ENCODE peak calls at places on chromosomes 12 and 14, in five cellular contexts. One of them, this sample, is unnamed.
A peak's percentile ranks its signal among the peaks of the same experiment; 100 is the strongest.

GRCh38 chr12:18799561-18799960 is 61.6 kb downstream of the CAPZA3 start:
- DNase-seq in sciatic nerve: no peak
- DNase-seq in nucleus accumbens: no peak
- DNase-seq in adrenal gland: no peak
- DNase-seq in iPS DF 6.9: no peak
- DNase-seq in this sample: no peak

GRCh38 chr12:110537605-110538409 is 35.7 kb downstream of the RAD9B start:
- DNase-seq in sciatic nerve: no peak
- DNase-seq in nucleus accumbens: no peak
- DNase-seq in adrenal gland: peak; percentile 80
- DNase-seq in iPS DF 6.9: no peak
- DNase-seq in this sample: no peak

GRCh38 chr14:96104469-96105057 is 65.4 kb downstream of the C14orf132 start:
- DNase-seq in sciatic nerve: peak; percentile 93
- DNase-seq in nucleus accumbens: no peak
- DNase-seq in adrenal gland: peak; percentile 24
- DNase-seq in iPS DF 6.9: no peak
- DNase-seq in this sample: no peak

GRCh38 chr12:49961993-49962764 is 507 bp downstream of the AQP5 start:
- DNase-seq in sciatic nerve: no peak
- DNase-seq in nucleus accumbens: no peak
- DNase-seq in adrenal gland: no peak
- DNase-seq in iPS DF 6.9: no peak
- DNase-seq in this sample: no peak

GRCh38 chr12:57459750-57460400 is at the start of gene GLI1:
- DNase-seq in sciatic nerve: no peak
- DNase-seq in nucleus accumbens: no peak
- DNase-seq in adrenal gland: peak; percentile 66
- DNase-seq in iPS DF 6.9: no peak
- DNase-seq in this sample: no peak

GRCh38 chr12:113852273-113852672 is 113.9 kb downstream of the RBM19 start:
- DNase-seq in sciatic nerve: no peak
- DNase-seq in nucleus accumbens: no peak
- DNase-seq in adrenal gland: no peak
- DNase-seq in iPS DF 6.9: no peak
- DNase-seq in this sample: no peak

GRCh38 chr12:8609061-8609570 is 3.5 kb downstream of the AICDA start:
- DNase-seq in sciatic nerve: no peak
- DNase-seq in nucleus accumbens: no peak
- DNase-seq in adrenal gland: peak; percentile 26
- DNase-seq in iPS DF 6.9: peak; percentile 45
- DNase-seq in this sample: no peak

GRCh38 chr12:50840809-50841487 is 1.8 kb upstream of the TMPRSS12 start:
- DNase-seq in sciatic nerve: no peak
- DNase-seq in nucleus accumbens: no peak
- DNase-seq in adrenal gland: no peak
- DNase-seq in iPS DF 6.9: no peak
- DNase-seq in this sample: no peak

GRCh38 chr12:127459166-127459565 is 807.8 kb upstream of the TMEM132C start:
- DNase-seq in sciatic nerve: no peak
- DNase-seq in nucleus accumbens: no peak
- DNase-seq in adrenal gland: no peak
- DNase-seq in iPS DF 6.9: no peak
- DNase-seq in this sample: no peak

GRCh38 chr12:59075141-59075540 is 154.8 kb upstream of the LRIG3 start:
- DNase-seq in sciatic nerve: no peak
- DNase-seq in nucleus accumbens: no peak
- DNase-seq in adrenal gland: no peak
- DNase-seq in iPS DF 6.9: no peak
- DNase-seq in this sample: no peak

GRCh38 chr14:93963692-93964091 is 12.7 kb downstream of the ASB2 start:
- DNase-seq in sciatic nerve: no peak
- DNase-seq in nucleus accumbens: no peak
- DNase-seq in adrenal gland: no peak
- DNase-seq in iPS DF 6.9: no peak
- DNase-seq in this sample: no peak

GRCh38 chr14:51139221-51139681 is 44.3 kb upstream of the TRIM9 start:
- DNase-seq in sciatic nerve: no peak
- DNase-seq in nucleus accumbens: peak; percentile 15
- DNase-seq in adrenal gland: peak; percentile 30
- DNase-seq in iPS DF 6.9: no peak
- DNase-seq in this sample: no peak

GRCh38 chr12:112937741-112938719 is at the start of gene OAS3:
- DNase-seq in sciatic nerve: peak; percentile 93
- DNase-seq in nucleus accumbens: peak; percentile 20
- DNase-seq in adrenal gland: peak; percentile 92
- DNase-seq in iPS DF 6.9: no peak
- DNase-seq in this sample: no peak

GRCh38 chr14:29222671-29223268 is 456.2 kb downstream of the FOXG1 start:
- DNase-seq in sciatic nerve: no peak
- DNase-seq in nucleus accumbens: no peak
- DNase-seq in adrenal gland: peak; percentile 29
- DNase-seq in iPS DF 6.9: no peak
- DNase-seq in this sample: no peak

GRCh38 chr12:124746649-124747425 is 116.8 kb downstream of the SCARB1 start:
- DNase-seq in sciatic nerve: no peak
- DNase-seq in nucleus accumbens: no peak
- DNase-seq in adrenal gland: no peak
- DNase-seq in iPS DF 6.9: no peak
- DNase-seq in this sample: no peak

GRCh38 chr12:1350055-1350933 is 244.1 kb downstream of the FBXL14 start:
- DNase-seq in sciatic nerve: no peak
- DNase-seq in nucleus accumbens: no peak
- DNase-seq in adrenal gland: peak; percentile 15
- DNase-seq in iPS DF 6.9: no peak
- DNase-seq in this sample: no peak

GRCh38 chr12:106171117-106171750 is 32.5 kb upstream of the NUAK1 start:
- DNase-seq in sciatic nerve: no peak
- DNase-seq in nucleus accumbens: no peak
- DNase-seq in adrenal gland: no peak
- DNase-seq in iPS DF 6.9: no peak
- DNase-seq in this sample: no peak

GRCh38 chr14:33848009-33848408 is 102.9 kb downstream of the EGLN3 start:
- DNase-seq in sciatic nerve: no peak
- DNase-seq in nucleus accumbens: no peak
- DNase-seq in adrenal gland: no peak
- DNase-seq in iPS DF 6.9: no peak
- DNase-seq in this sample: no peak

GRCh38 chr14:91573894-91574837 is 64.1 kb upstream of the PPP4R3A start:
- DNase-seq in sciatic nerve: peak; percentile 60
- DNase-seq in nucleus accumbens: peak; percentile 44
- DNase-seq in adrenal gland: peak; percentile 12
- DNase-seq in iPS DF 6.9: no peak
- DNase-seq in this sample: no peak

GRCh38 chr12:81705586-81705985 is 53.6 kb downstream of the PPFIA2 start:
- DNase-seq in sciatic nerve: no peak
- DNase-seq in nucleus accumbens: no peak
- DNase-seq in adrenal gland: no peak
- DNase-seq in iPS DF 6.9: no peak
- DNase-seq in this sample: no peak

GRCh38 chr14:98138666-98139065 is 1133.3 kb downstream of the BCL11B start:
- DNase-seq in sciatic nerve: no peak
- DNase-seq in nucleus accumbens: no peak
- DNase-seq in adrenal gland: peak; percentile 27
- DNase-seq in iPS DF 6.9: peak; percentile 29
- DNase-seq in this sample: peak; percentile 15

GRCh38 chr14:47674546-47675238 is 713 bp downstream of the MDGA2 start:
- DNase-seq in sciatic nerve: no peak
- DNase-seq in nucleus accumbens: no peak
- DNase-seq in adrenal gland: no peak
- DNase-seq in iPS DF 6.9: no peak
- DNase-seq in this sample: no peak

GRCh38 chr14:105974902-105975301 is 448.5 kb downstream of the TMEM121 start:
- DNase-seq in sciatic nerve: no peak
- DNase-seq in nucleus accumbens: no peak
- DNase-seq in adrenal gland: no peak
- DNase-seq in iPS DF 6.9: no peak
- DNase-seq in this sample: no peak

GRCh38 chr14:64444984-64445845 is 20.1 kb upstream of the AKAP5 start:
- DNase-seq in sciatic nerve: no peak
- DNase-seq in nucleus accumbens: no peak
- DNase-seq in adrenal gland: peak; percentile 50
- DNase-seq in iPS DF 6.9: no peak
- DNase-seq in this sample: no peak

GRCh38 chr14:77761205-77761931 is 412 bp upstream of the SNW1 start:
- DNase-seq in sciatic nerve: no peak
- DNase-seq in nucleus accumbens: peak; percentile 6
- DNase-seq in adrenal gland: peak; percentile 32
- DNase-seq in iPS DF 6.9: no peak
- DNase-seq in this sample: no peak

GRCh38 chr12:9635014-9635413 is 27.3 kb upstream of the KLRB1 start:
- DNase-seq in sciatic nerve: no peak
- DNase-seq in nucleus accumbens: no peak
- DNase-seq in adrenal gland: no peak
- DNase-seq in iPS DF 6.9: no peak
- DNase-seq in this sample: no peak

GRCh38 chr12:65140738-65141137 is 19.6 kb upstream of the WIF1 start:
- DNase-seq in sciatic nerve: no peak
- DNase-seq in nucleus accumbens: no peak
- DNase-seq in adrenal gland: no peak
- DNase-seq in iPS DF 6.9: no peak
- DNase-seq in this sample: no peak